ENCODE peak calls at places on chromosomes 4 and X, in four cellular contexts. R is K562, B is HepG2, J is GM12878. D is an unnamed sample.

GRCh38 chr4:52641853-52642563 is 17.1 kb downstream of the USP46 start:
- DNase-seq in B (no peak), R (no peak), J (peak; percentile 67), D (no peak)

GRCh38 chr4:83723609-83724008 is 187.7 kb downstream of the GPAT3 start:
- DNase-seq in R (no peak), B (no peak), J (no peak), D (no peak)

GRCh38 chr4:24419147-24420034 is 165.0 kb downstream of the DHX15 start:
- DNase-seq in J (peak; percentile 12), B (peak; percentile 47), R (peak; percentile 76), D (peak; percentile 93)

GRCh38 chr4:56731857-56732256 is 50.8 kb upstream of the HOPX start:
- DNase-seq in B (no peak), J (no peak), R (peak; percentile 57), D (peak; percentile 21)

GRCh38 chr4:153467154-153467896 is 1.2 kb downstream of the TMEM131L start:
- DNase-seq in B (peak; percentile 52), R (peak; percentile 69), J (peak; percentile 88), D (peak; percentile 83)

GRCh38 chr4:75470738-75471137 is 43.5 kb downstream of the RCHY1 start:
- DNase-seq in R (no peak), B (no peak), J (no peak), D (no peak)

GRCh38 chr4:3449047-3449573 is 7.3 kb downstream of the HGFAC start:
- DNase-seq in R (no peak), B (no peak), J (no peak), D (no peak)

GRCh38 chr4:169027663-169028062 is 17.6 kb upstream of the CBR4 start:
- DNase-seq in R (no peak), B (no peak), J (no peak), D (no peak)

GRCh38 chrX:53080628-53081580 is 1.3 kb upstream of the TSPYL2 start:
- DNase-seq in B (no peak), J (no peak), R (no peak), D (peak; percentile 11)

GRCh38 chr4:134027931-134028330 is 173.7 kb downstream of the PABPC4L start:
- DNase-seq in J (no peak), B (no peak), R (no peak), D (no peak)

GRCh38 chrX:142686653-142687283 is 339.0 kb upstream of the SPANXN4 start:
- DNase-seq in B (no peak), J (no peak), R (no peak), D (peak; percentile 0)

GRCh38 chr4:152616804-152617203 is 63.0 kb downstream of the TMEM154 start:
- DNase-seq in R (no peak), B (no peak), J (no peak), D (no peak)

GRCh38 chr4:144646523-144647094 is 653 bp downstream of the HHIP start:
- DNase-seq in R (no peak), B (no peak), J (no peak), D (peak; percentile 33)

GRCh38 chrX:53746718-53747117 is 60.2 kb upstream of the HUWE1 start:
- DNase-seq in B (no peak), J (no peak), R (no peak), D (no peak)

GRCh38 chr4:147789596-147789995 is 57.7 kb downstream of the ARHGAP10 start:
- DNase-seq in B (no peak), J (no peak), R (no peak), D (no peak)

GRCh38 chr4:139919513-139919912 is 234.5 kb downstream of the MAML3 start:
- DNase-seq in J (no peak), B (no peak), R (no peak), D (no peak)

GRCh38 chr4:8675383-8675782 is 82.8 kb downstream of the CPZ start:
- DNase-seq in J (no peak), B (peak; percentile 9), R (peak; percentile 52), D (peak; percentile 95)

GRCh38 chrX:72126539-72127140 is 5.1 kb downstream of the RTL5 start:
- DNase-seq in B (peak; percentile 30), J (no peak), R (peak; percentile 73), D (peak; percentile 74)

GRCh38 chrX:136200466-136200865 is 50.7 kb downstream of the MAP7D3 start:
- DNase-seq in R (peak; percentile 51), B (no peak), J (no peak), D (peak; percentile 51)

GRCh38 chrX:133654801-133655200 is 239.5 kb upstream of the GPC4 start:
- DNase-seq in R (no peak), B (no peak), J (no peak), D (no peak)

GRCh38 chr4:8203817-8204216 is 4.7 kb downstream of the SH3TC1 start:
- DNase-seq in J (no peak), B (no peak), R (no peak), D (no peak)

GRCh38 chrX:150146271-150146888 is 208.1 kb upstream of the EOLA2 start:
- DNase-seq in B (no peak), R (no peak), J (no peak), D (peak; percentile 9)

GRCh38 chr4:89952458-89952857 is 57.8 kb downstream of the MMRN1 start:
- DNase-seq in B (no peak), J (no peak), R (no peak), D (no peak)

GRCh38 chr4:43282534-43282933 is 390.0 kb downstream of the GRXCR1 start:
- DNase-seq in B (no peak), R (no peak), J (no peak), D (no peak)

GRCh38 chr4:112604590-112604989 is 32.1 kb downstream of the ZGRF1 start:
- DNase-seq in R (peak; percentile 54), J (peak; percentile 3), B (peak; percentile 39), D (peak; percentile 79)

DNA sequence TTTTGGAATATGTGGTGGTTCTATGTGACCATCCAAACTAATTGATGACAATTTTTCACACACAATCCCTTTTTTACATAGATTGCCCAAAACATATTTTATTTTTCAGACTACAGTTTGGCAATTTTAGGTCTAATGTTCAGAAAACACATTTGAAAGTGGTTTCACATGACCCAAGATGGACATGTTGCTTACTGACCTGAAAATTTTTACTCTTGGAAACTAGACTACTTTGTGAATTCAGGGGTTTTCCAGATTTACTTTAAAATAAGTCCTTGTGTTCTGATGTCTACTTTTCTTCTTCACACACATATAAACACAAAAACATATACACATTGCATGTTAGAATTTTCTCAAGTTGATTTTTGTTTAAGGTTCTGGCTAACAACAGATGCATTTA is 79.5 kb downstream of the HMGB2 start:
- DNase-seq in J (no peak), B (no peak), R (no peak), D (no peak)
- H3K4me1 ChIP-seq in J (peaks cover 24% of the 10 kb centered on the region), B (no peaks in the 10 kb centered on the region), R (peaks cover 13% of the 10 kb centered on the region), D (peaks cover 58% of the 10 kb centered on the region)

DNA sequence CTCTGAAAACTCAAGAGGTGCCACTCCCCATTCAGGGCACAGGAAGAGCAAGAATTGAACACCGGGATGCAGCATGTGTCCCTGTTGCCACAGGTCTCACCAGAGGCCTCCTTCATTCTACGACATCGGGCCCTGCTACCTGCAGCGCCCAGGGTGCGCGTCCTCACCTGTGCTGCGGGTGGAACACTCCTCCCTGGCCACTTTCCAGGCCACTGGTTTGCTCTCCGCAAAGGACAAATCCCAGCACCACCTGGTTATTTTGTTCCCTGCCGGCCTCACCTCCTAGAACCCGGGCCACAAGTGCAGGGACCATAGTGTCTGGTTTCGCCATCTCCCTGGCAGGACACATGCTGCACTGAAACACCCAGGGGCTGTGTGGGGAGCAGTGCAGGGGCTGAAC is 14.3 kb upstream of the FAM3A start:
- DNase-seq in B (no peak), J (no peak), R (no peak), D (peak; percentile 11)
- TF ChIP-seq REST in B (no peak), J (no peak), R (no peak), D (no peak)

DNA sequence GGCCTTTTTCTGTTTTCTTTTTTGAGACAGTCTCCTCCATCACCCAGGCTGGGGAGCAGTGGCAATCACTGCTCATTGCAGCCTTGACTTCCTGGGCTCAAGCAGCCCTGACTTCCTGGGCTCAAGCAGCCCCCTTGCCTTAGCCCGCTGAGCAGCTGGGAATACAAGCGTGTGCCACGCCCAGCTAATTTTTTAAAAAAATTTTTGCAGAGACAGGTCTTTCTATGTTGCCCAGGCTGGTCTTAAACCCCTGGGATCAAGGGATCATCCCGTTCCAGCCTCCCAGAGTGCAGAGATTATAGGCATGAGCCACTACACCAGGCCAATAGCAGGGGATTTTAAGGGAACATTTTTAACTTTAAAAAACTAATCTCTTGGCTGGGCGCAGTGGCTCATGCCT is 5.4 kb upstream of the SLC34A2 start:
- DNase-seq in R (no peak), J (no peak), B (no peak), D (no peak)
- TF ChIP-seq CREB1 in R (no peak), J (no peak), B (no peak), D (no peak)

GRCh38 chr4:6988016-6988715 is 55.0 kb upstream of the TADA2B start:
- DNase-seq in R (peak; percentile 35), B (no peak), J (no peak), D (no peak)
- H3K4me1 ChIP-seq in R (peaks cover 44% of the 10 kb centered on the region), B (peaks cover 53% of the 10 kb centered on the region), J (peaks cover 30% of the 10 kb centered on the region), D (peaks cover 24% of the 10 kb centered on the region)

GRCh38 chr4:82523179-82523578 is 38.6 kb downstream of the TMEM150C start:
- DNase-seq in B (no peak), J (no peak), R (no peak), D (peak; percentile 48)

GRCh38 chr4:82519776-82520175 is 42.0 kb downstream of the TMEM150C start:
- DNase-seq in R (no peak), B (no peak), J (no peak), D (no peak)

GRCh38 chr4:82525287-82525898 is 36.4 kb downstream of the TMEM150C start:
- DNase-seq in J (no peak), R (no peak), B (no peak), D (no peak)

GRCh38 chr4:82524570-82525152 is 37.1 kb downstream of the TMEM150C start:
- DNase-seq in R (no peak), J (no peak), B (peak; percentile 54), D (peak; percentile 45)

GRCh38 chr4:82522472-82522871 is 39.3 kb downstream of the TMEM150C start:
- DNase-seq in B (no peak), R (no peak), J (no peak), D (peak; percentile 12)
- TF ChIP-seq REST in B (no peak), R (no peak), J (no peak), D (peak; percentile 53)

GRCh38 chr4:156538651-156539285 is 432.8 kb downstream of the PDGFC start:
- DNase-seq in B (no peak), J (no peak), R (no peak), D (no peak)

GRCh38 chr4:156536661-156537060 is 434.9 kb downstream of the PDGFC start:
- DNase-seq in B (no peak), J (no peak), R (no peak), D (no peak)

GRCh38 chr4:156537275-156537674 is 434.3 kb downstream of the PDGFC start:
- DNase-seq in J (no peak), R (no peak), B (no peak), D (no peak)

GRCh38 chr4:156534205-156534604 is 437.4 kb downstream of the PDGFC start:
- DNase-seq in J (no peak), B (no peak), R (no peak), D (no peak)

DNA sequence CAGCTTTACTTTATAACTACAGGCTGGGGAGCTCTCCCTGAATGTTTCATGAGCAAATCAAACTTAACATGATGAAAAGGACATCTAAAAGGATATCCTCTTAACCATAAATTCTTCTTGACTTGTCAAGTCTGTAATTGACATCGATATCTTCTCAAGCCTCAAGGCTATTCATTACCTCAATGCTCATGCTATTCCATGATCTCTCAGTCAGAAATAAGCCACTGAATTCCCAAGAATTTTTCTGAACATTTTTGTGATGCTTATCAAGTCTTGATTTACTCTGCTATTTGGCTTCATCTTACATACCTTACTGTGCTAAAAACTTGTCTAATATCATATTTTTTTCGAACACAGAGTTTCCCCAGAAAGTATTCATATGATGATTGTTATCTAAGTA is 433.4 kb downstream of the PDGFC start:
- DNase-seq in J (no peak), R (no peak), B (no peak), D (no peak)
- TF ChIP-seq CREB1 in J (no peak), R (no peak), B (no peak), D (no peak)